ENCODE peak calls at places on chromosome 4, in six cellular contexts. Q, U, P, Z, A and F are unnamed samples.

GRCh38 chr4:77777135-77777777 is 41.9 kb downstream of the CNOT6L start:
- DNase-seq in A (no peak), P (no peak), Z (no peak), U (peak; percentile 18), Q (no peak), F (no peak)

GRCh38 chr4:17029432-17029831 is 131.0 kb upstream of the LDB2 start:
- DNase-seq in P (no peak), U (no peak), Z (no peak), Q (no peak), A (no peak), F (no peak)

GRCh38 chr4:41057456-41057855 is 156.9 kb downstream of the APBB2 start:
- DNase-seq in A (no peak), Z (no peak), P (no peak), U (peak; percentile 87), Q (no peak), F (no peak)

GRCh38 chr4:108272046-108272445 is 103.3 kb upstream of the LEF1 start:
- DNase-seq in Q (no peak), U (no peak), P (no peak), A (no peak), Z (no peak), F (no peak)

GRCh38 chr4:6549445-6549844 is 25.5 kb upstream of the MAN2B2 start:
- DNase-seq in P (no peak), Z (no peak), U (no peak), A (no peak), Q (no peak), F (no peak)

GRCh38 chr4:8695237-8696219 is 103.0 kb downstream of the CPZ start:
- DNase-seq in Q (no peak), Z (no peak), P (no peak), A (no peak), U (no peak), F (no peak)

GRCh38 chr4:122963222-122963621 is 40.8 kb upstream of the NUDT6 start:
- DNase-seq in Q (no peak), A (no peak), Z (no peak), U (peak; percentile 9), P (no peak), F (no peak)

GRCh38 chr4:31461425-31461824 is 741.3 kb downstream of the PCDH7 start:
- DNase-seq in U (peak; percentile 9), Q (no peak), P (no peak), A (no peak), Z (no peak), F (no peak)

GRCh38 chr4:41644288-41644914 is 104.1 kb downstream of the PHOX2B start:
- DNase-seq in Z (peak; percentile 46), A (no peak), Q (no peak), U (peak; percentile 51), P (no peak), F (no peak)

GRCh38 chr4:152534541-152535231 is 1.2 kb downstream of the FBXW7 start:
- DNase-seq in Q (peak; percentile 51), Z (peak; percentile 46), P (peak; percentile 43), U (peak; percentile 48), A (peak; percentile 46), F (no peak)

GRCh38 chr4:77327151-77327550 is 170.1 kb downstream of the CCNG2 start:
- DNase-seq in Z (no peak), U (no peak), Q (no peak), P (no peak), A (no peak), F (no peak)

GRCh38 chr4:47686294-47686872 is 151.5 kb downstream of the CORIN start:
- DNase-seq in U (peak; percentile 53), Q (peak; percentile 87), Z (peak; percentile 29), A (peak; percentile 30), P (peak; percentile 31), F (peak; percentile 15)

GRCh38 chr4:48489683-48490011 is 405 bp upstream of the ZAR1 start:
- DNase-seq in P (no peak), Q (no peak), A (no peak), U (no peak), Z (no peak), F (no peak)

GRCh38 chr4:40699648-40700047 is 50.1 kb upstream of the NSUN7 start:
- DNase-seq in P (no peak), Q (no peak), A (no peak), Z (no peak), U (peak; percentile 65), F (no peak)

GRCh38 chr4:64158648-64159326 is 250.5 kb downstream of the TECRL start:
- DNase-seq in Q (peak; percentile 83), Z (no peak), A (no peak), U (peak; percentile 26), P (no peak), F (peak; percentile 56)

GRCh38 chr4:138113819-138114415 is 128.2 kb downstream of the SLC7A11 start:
- DNase-seq in Q (no peak), P (no peak), A (no peak), Z (no peak), U (peak; percentile 25), F (no peak)

GRCh38 chr4:41257257-41257900 is 651 bp downstream of the UCHL1 start:
- DNase-seq in U (peak; percentile 77), A (no peak), Z (peak; percentile 33), P (peak; percentile 2), Q (no peak), F (no peak)

GRCh38 chr4:99653921-99654890 is 3.4 kb downstream of the C4orf54 start:
- DNase-seq in P (no peak), Z (no peak), Q (no peak), A (no peak), U (peak; percentile 65), F (no peak)

GRCh38 chr4:103786014-103786413 is 66.2 kb upstream of the TACR3 start:
- DNase-seq in Z (no peak), P (no peak), U (no peak), A (no peak), Q (peak; percentile 27), F (peak; percentile 3)

GRCh38 chr4:169175035-169175434 is 95.7 kb downstream of the SH3RF1 start:
- DNase-seq in Q (no peak), A (no peak), U (no peak), P (no peak), Z (no peak), F (no peak)

GRCh38 chr4:100314057-100314456 is 123.8 kb upstream of the DDIT4L start:
- DNase-seq in U (no peak), Z (no peak), A (no peak), P (no peak), Q (no peak), F (no peak)

GRCh38 chr4:65805936-65806335 is 135.6 kb upstream of the EPHA5 start:
- DNase-seq in A (no peak), U (no peak), Q (no peak), Z (no peak), P (no peak), F (no peak)

GRCh38 chr4:99352602-99353580 is at the start of gene ADH1C:
- DNase-seq in A (no peak), Q (no peak), P (no peak), U (peak; percentile 13), Z (peak; percentile 31), F (no peak)

GRCh38 chr4:77669911-77670590 is 64.4 kb downstream of the CXCL13 start:
- DNase-seq in P (no peak), Z (peak; percentile 34), A (no peak), U (peak; percentile 2), Q (no peak), F (no peak)

GRCh38 chr4:86092684-86093083 is 267.2 kb downstream of the MAPK10 start:
- DNase-seq in Q (no peak), P (no peak), Z (no peak), U (peak; percentile 65), A (no peak), F (no peak)

GRCh38 chr4:181524455-181524854 is 718.7 kb upstream of the TENM3 start:
- DNase-seq in U (no peak), A (no peak), Z (no peak), P (no peak), Q (no peak), F (no peak)

GRCh38 chr4:6513678-6514077 is 41.3 kb upstream of the PPP2R2C start:
- DNase-seq in P (no peak), Z (no peak), U (no peak), A (no peak), Q (no peak), F (no peak)